ENCODE peak calls at places on chromosomes 5 and 9, in seven cellular contexts. One of them, this sample, is unnamed.

GRCh38 chr9:114499941-114500528 is 5.2 kb downstream of the WHRN start:
- DNase-seq in type B pancreatic cell: no peak
- DNase-seq in NCI-H1092 treated with DMSO at 0.1 percent for 48 hours: no peak
- DNase-seq in T-cell: no peak
- DNase-seq in hippocampal formation: no peak
- DNase-seq in mucosa of descending colon: no peak
- DNase-seq in HTR-8/SVneo: no peak
- DNase-seq in this sample: no peak

GRCh38 chr5:142783601-142784291 is 13.6 kb downstream of the ARHGAP26 start:
- DNase-seq in type B pancreatic cell: no peak
- DNase-seq in NCI-H1092 treated with DMSO at 0.1 percent for 48 hours: no peak
- DNase-seq in T-cell: peak
- DNase-seq in hippocampal formation: peak
- DNase-seq in mucosa of descending colon: no peak
- DNase-seq in HTR-8/SVneo: no peak
- DNase-seq in this sample: no peak

GRCh38 chr5:71533142-71533541 is 54.0 kb upstream of the MCCC2 start:
- DNase-seq in type B pancreatic cell: no peak
- DNase-seq in NCI-H1092 treated with DMSO at 0.1 percent for 48 hours: no peak
- DNase-seq in T-cell: no peak
- DNase-seq in hippocampal formation: no peak
- DNase-seq in mucosa of descending colon: no peak
- DNase-seq in HTR-8/SVneo: no peak
- DNase-seq in this sample: no peak

GRCh38 chr9:36788534-36788933 is 215.8 kb downstream of the MELK start:
- DNase-seq in type B pancreatic cell: no peak
- DNase-seq in NCI-H1092 treated with DMSO at 0.1 percent for 48 hours: no peak
- DNase-seq in T-cell: no peak
- DNase-seq in hippocampal formation: no peak
- DNase-seq in mucosa of descending colon: no peak
- DNase-seq in HTR-8/SVneo: no peak
- DNase-seq in this sample: no peak

GRCh38 chr5:133240425-133241091 is 188.7 kb downstream of the HSPA4 start:
- DNase-seq in type B pancreatic cell: no peak
- DNase-seq in NCI-H1092 treated with DMSO at 0.1 percent for 48 hours: no peak
- DNase-seq in T-cell: no peak
- DNase-seq in hippocampal formation: peak
- DNase-seq in mucosa of descending colon: no peak
- DNase-seq in HTR-8/SVneo: peak
- DNase-seq in this sample: no peak

GRCh38 chr5:43638107-43638506 is 35.1 kb downstream of the NNT start:
- DNase-seq in type B pancreatic cell: no peak
- DNase-seq in NCI-H1092 treated with DMSO at 0.1 percent for 48 hours: no peak
- DNase-seq in T-cell: no peak
- DNase-seq in hippocampal formation: no peak
- DNase-seq in mucosa of descending colon: no peak
- DNase-seq in HTR-8/SVneo: no peak
- DNase-seq in this sample: no peak

GRCh38 chr5:143932584-143932983 is 120.6 kb downstream of the HMHB1 start:
- DNase-seq in type B pancreatic cell: no peak
- DNase-seq in NCI-H1092 treated with DMSO at 0.1 percent for 48 hours: no peak
- DNase-seq in T-cell: no peak
- DNase-seq in hippocampal formation: no peak
- DNase-seq in mucosa of descending colon: no peak
- DNase-seq in HTR-8/SVneo: no peak
- DNase-seq in this sample: no peak

GRCh38 chr9:16368425-16369087 is 501.9 kb downstream of the BNC2 start:
- DNase-seq in type B pancreatic cell: no peak
- DNase-seq in NCI-H1092 treated with DMSO at 0.1 percent for 48 hours: peak
- DNase-seq in T-cell: no peak
- DNase-seq in hippocampal formation: no peak
- DNase-seq in mucosa of descending colon: no peak
- DNase-seq in HTR-8/SVneo: peak
- DNase-seq in this sample: no peak

GRCh38 chr9:98342819-98343208 is 87.4 kb upstream of the TBC1D2 start:
- DNase-seq in type B pancreatic cell: no peak
- DNase-seq in NCI-H1092 treated with DMSO at 0.1 percent for 48 hours: no peak
- DNase-seq in T-cell: no peak
- DNase-seq in hippocampal formation: no peak
- DNase-seq in mucosa of descending colon: no peak
- DNase-seq in HTR-8/SVneo: no peak
- DNase-seq in this sample: no peak

GRCh38 chr5:139177809-139178581 is 20.2 kb downstream of the SIL1 start:
- DNase-seq in type B pancreatic cell: no peak
- DNase-seq in NCI-H1092 treated with DMSO at 0.1 percent for 48 hours: peak
- DNase-seq in T-cell: no peak
- DNase-seq in hippocampal formation: no peak
- DNase-seq in mucosa of descending colon: no peak
- DNase-seq in HTR-8/SVneo: no peak
- DNase-seq in this sample: peak

GRCh38 chr5:144857454-144857853 is 686.8 kb downstream of the KCTD16 start:
- DNase-seq in type B pancreatic cell: no peak
- DNase-seq in NCI-H1092 treated with DMSO at 0.1 percent for 48 hours: no peak
- DNase-seq in T-cell: no peak
- DNase-seq in hippocampal formation: no peak
- DNase-seq in mucosa of descending colon: no peak
- DNase-seq in HTR-8/SVneo: no peak
- DNase-seq in this sample: no peak

GRCh38 chr5:11390369-11390768 is 513.9 kb downstream of the CTNND2 start:
- DNase-seq in type B pancreatic cell: no peak
- DNase-seq in NCI-H1092 treated with DMSO at 0.1 percent for 48 hours: no peak
- DNase-seq in T-cell: no peak
- DNase-seq in hippocampal formation: no peak
- DNase-seq in mucosa of descending colon: no peak
- DNase-seq in HTR-8/SVneo: peak
- DNase-seq in this sample: no peak

GRCh38 chr9:34636791-34637355 is 714 bp downstream of the SIGMAR1 start:
- DNase-seq in type B pancreatic cell: no peak
- DNase-seq in NCI-H1092 treated with DMSO at 0.1 percent for 48 hours: no peak
- DNase-seq in T-cell: no peak
- DNase-seq in hippocampal formation: peak
- DNase-seq in mucosa of descending colon: no peak
- DNase-seq in HTR-8/SVneo: no peak
- DNase-seq in this sample: no peak

GRCh38 chr5:149932445-149933350 is 11.9 kb downstream of the PDE6A start:
- DNase-seq in type B pancreatic cell: no peak
- DNase-seq in NCI-H1092 treated with DMSO at 0.1 percent for 48 hours: no peak
- DNase-seq in T-cell: no peak
- DNase-seq in hippocampal formation: no peak
- DNase-seq in mucosa of descending colon: no peak
- DNase-seq in HTR-8/SVneo: no peak
- DNase-seq in this sample: no peak

GRCh38 chr9:134894136-134894860 is 13.7 kb downstream of the FCN2 start:
- DNase-seq in type B pancreatic cell: no peak
- DNase-seq in NCI-H1092 treated with DMSO at 0.1 percent for 48 hours: no peak
- DNase-seq in T-cell: no peak
- DNase-seq in hippocampal formation: no peak
- DNase-seq in mucosa of descending colon: no peak
- DNase-seq in HTR-8/SVneo: no peak
- DNase-seq in this sample: no peak

GRCh38 chr5:32325067-32325466 is 12.3 kb upstream of the MTMR12 start:
- DNase-seq in type B pancreatic cell: no peak
- DNase-seq in NCI-H1092 treated with DMSO at 0.1 percent for 48 hours: no peak
- DNase-seq in T-cell: no peak
- DNase-seq in hippocampal formation: no peak
- DNase-seq in mucosa of descending colon: no peak
- DNase-seq in HTR-8/SVneo: no peak
- DNase-seq in this sample: no peak

This sample was measured in naive B cell.